ENCODE peak calls at places on chromosomes 11 and 22, in ten cellular contexts. M is HFFc6, U is nephron progenitor cell, H is MM.1S, I is WTC11, W is dorsolateral prefrontal cortex, Q is hepatocyte, L is cardiac fibroblast, T is GM20000, J is IMR-90. F is an unnamed sample.

GRCh38 chr22:50169774-50170341 is 673 bp upstream of the PANX2 start:
- DNase-seq in M (no peak), U (no peak), H (peak; percentile 44), I (no peak), W (no peak), Q (peak; percentile 51), L (peak; percentile 37), T (peak; percentile 81), J (no peak), F (peak; percentile 64)

GRCh38 chr22:37316875-37317371 is 34.6 kb downstream of the CYTH4 start:
- DNase-seq in M (peak; percentile 81), U (peak; percentile 82), H (peak; percentile 57), I (peak; percentile 80), W (peak; percentile 67), Q (peak; percentile 94), L (peak; percentile 94), T (peak; percentile 91), J (peak; percentile 88), F (peak; percentile 92)

GRCh38 chr11:85756401-85757200 is 54.3 kb downstream of the SYTL2 start:
- DNase-seq in M (no peak), U (no peak), H (no peak), I (no peak), W (no peak), Q (no peak), L (no peak), T (no peak), J (no peak), F (no peak)

GRCh38 chr22:44451016-44451415 is 47.0 kb downstream of the RTL6 start:
- DNase-seq in M (no peak), U (no peak), H (no peak), I (no peak), W (no peak), Q (no peak), L (no peak), T (no peak), J (no peak), F (no peak)

GRCh38 chr22:17782621-17783020 is 8.4 kb upstream of the BID start:
- DNase-seq in M (no peak), U (no peak), H (no peak), I (no peak), W (no peak), Q (no peak), L (no peak), T (no peak), J (no peak), F (no peak)

GRCh38 chr11:114160884-114161283 is 101.4 kb downstream of the ZBTB16 start:
- DNase-seq in M (no peak), U (no peak), H (no peak), I (no peak), W (no peak), Q (no peak), L (peak; percentile 51), T (no peak), J (no peak), F (no peak)

GRCh38 chr11:102761646-102762238 is 18.7 kb downstream of the MMP10 start:
- DNase-seq in M (peak; percentile 8), U (no peak), H (no peak), I (no peak), W (no peak), Q (no peak), L (peak; percentile 32), T (no peak), J (no peak), F (no peak)

GRCh38 chr22:33180371-33180770 is 122.2 kb upstream of the SYN3 start:
- DNase-seq in M (no peak), U (no peak), H (no peak), I (no peak), W (no peak), Q (no peak), L (no peak), T (no peak), J (no peak), F (no peak)

GRCh38 chr11:65487467-65488272 is 11.2 kb upstream of the MALAT1 start:
- DNase-seq in M (peak; percentile 100), U (peak; percentile 92), H (peak; percentile 81), I (peak; percentile 96), W (peak; percentile 100), Q (peak; percentile 100), L (peak; percentile 100), T (peak; percentile 80), J (peak; percentile 100), F (peak; percentile 78)

GRCh38 chr11:1830500-1831223 is 4.1 kb upstream of the SYT8 start:
- DNase-seq in M (no peak), U (no peak), H (no peak), I (no peak), W (no peak), Q (peak; percentile 90), L (no peak), T (no peak), J (no peak), F (no peak)

GRCh38 chr11:62398011-62398994 is 20.5 kb upstream of the SCGB1A1 start:
- DNase-seq in M (peak; percentile 64), U (peak; percentile 33), H (no peak), I (no peak), W (no peak), Q (peak; percentile 59), L (peak; percentile 18), T (no peak), J (peak; percentile 44), F (no peak)

GRCh38 chr11:1938343-1939005 is 8.7 kb upstream of the MRPL23 start:
- DNase-seq in M (no peak), U (peak; percentile 6), H (no peak), I (peak; percentile 8), W (no peak), Q (no peak), L (no peak), T (no peak), J (no peak), F (no peak)

GRCh38 chr11:78420796-78421209 is 3.2 kb upstream of the GAB2 start:
- DNase-seq in M (no peak), U (peak; percentile 5), H (peak; percentile 65), I (no peak), W (no peak), Q (peak; percentile 47), L (peak; percentile 58), T (peak; percentile 57), J (peak; percentile 85), F (peak; percentile 38)

GRCh38 chr11:43674566-43674965 is 6.0 kb upstream of the HSD17B12 start:
- DNase-seq in M (no peak), U (no peak), H (no peak), I (no peak), W (no peak), Q (no peak), L (no peak), T (no peak), J (no peak), F (no peak)

GRCh38 chr11:105469931-105470330 is 139.9 kb upstream of the GRIA4 start:
- DNase-seq in M (no peak), U (no peak), H (no peak), I (no peak), W (no peak), Q (no peak), L (no peak), T (no peak), J (no peak), F (no peak)
- TF ChIP-seq CTCF in M (no peak), U (no peak), H (no peak), I (no peak), W (no peak), Q (no peak), L (no peak), T (no peak), J (no peak), F (no peak)

GRCh38 chr22:39518996-39519680 is 1.2 kb upstream of the ATF4 start:
- DNase-seq in M (peak; percentile 50), U (no peak), H (peak; percentile 39), I (no peak), W (no peak), Q (peak; percentile 56), L (peak; percentile 71), T (no peak), J (peak; percentile 48), F (no peak)

GRCh38 chr22:39515266-39516050 is 4.9 kb upstream of the ATF4 start:
- DNase-seq in M (no peak), U (no peak), H (peak; percentile 22), I (no peak), W (no peak), Q (no peak), L (no peak), T (no peak), J (no peak), F (no peak)

GRCh38 chr22:39518124-39518786 is 2.1 kb upstream of the ATF4 start:
- DNase-seq in M (no peak), U (no peak), H (no peak), I (no peak), W (no peak), Q (no peak), L (peak; percentile 70), T (no peak), J (peak; percentile 30), F (no peak)

GRCh38 chr22:39519681-39520053 is 695 bp upstream of the ATF4 start:
- DNase-seq in M (no peak), U (no peak), H (peak; percentile 48), I (peak; percentile 69), W (no peak), Q (peak; percentile 82), L (no peak), T (peak; percentile 66), J (no peak), F (peak; percentile 50)

DNA sequence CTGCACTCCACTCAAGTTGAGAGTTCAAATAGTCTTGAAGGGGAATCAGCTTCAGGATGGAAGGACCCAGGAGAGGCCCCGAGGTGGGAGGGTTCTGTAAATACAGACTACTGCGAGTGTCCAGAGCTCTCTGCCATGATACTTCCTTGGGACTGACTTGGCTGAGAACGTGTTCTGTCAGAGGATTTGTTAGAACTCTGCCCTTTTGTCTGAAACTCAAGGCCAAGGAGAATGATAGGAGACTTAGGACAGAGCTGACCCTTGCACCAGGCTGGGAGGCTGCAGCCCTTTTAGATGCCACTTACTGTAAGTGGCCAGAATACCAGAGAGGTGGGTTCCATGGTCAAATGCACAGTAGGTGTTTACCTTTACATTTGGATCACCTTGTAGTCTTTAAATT is 2.9 kb upstream of the ATF4 start:
- DNase-seq in M (no peak), U (no peak), H (no peak), I (no peak), W (no peak), Q (no peak), L (no peak), T (no peak), J (no peak), F (no peak)
- TF ChIP-seq CTCF in M (no peak), U (no peak), H (no peak), I (no peak), W (no peak), Q (no peak), L (no peak), T (no peak), J (no peak), F (no peak)

GRCh38 chr11:14892036-14892556 is at the start of gene CYP2R1:
- DNase-seq in M (peak; percentile 93), U (peak; percentile 79), H (peak; percentile 99), I (peak; percentile 97), W (peak; percentile 92), Q (peak; percentile 96), L (peak; percentile 98), T (peak; percentile 93), J (peak; percentile 95), F (peak; percentile 91)
- TF ChIP-seq CTCF in M (no peak), U (no peak), H (no peak), I (no peak), W (no peak), Q (no peak), L (no peak), T (no peak), J (no peak), F (no peak)

DNA sequence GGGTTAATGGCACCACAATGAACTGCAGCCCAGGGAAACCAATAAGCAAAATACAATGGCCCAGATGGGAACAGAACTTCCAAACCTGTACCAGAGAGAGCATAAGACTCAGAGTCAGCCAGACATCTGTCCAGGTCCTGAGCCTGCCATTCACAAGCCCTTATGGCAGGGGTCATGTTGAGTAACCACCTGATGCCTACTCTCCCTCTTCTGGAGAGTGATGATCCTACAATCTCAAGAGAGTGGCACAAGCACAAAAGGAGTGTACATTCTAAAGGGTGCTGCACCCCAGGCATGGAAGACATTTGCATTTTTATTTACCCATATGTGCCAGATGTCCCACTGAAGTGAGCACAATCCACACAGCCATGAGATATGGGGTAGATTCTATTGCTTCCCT is 10.6 kb downstream of the TENM4 start:
- DNase-seq in M (no peak), U (no peak), H (no peak), I (no peak), W (no peak), Q (no peak), L (no peak), T (no peak), J (no peak), F (no peak)
- TF ChIP-seq CTCF in M (peak; percentile 32), U (no peak), H (no peak), I (no peak), W (no peak), Q (no peak), L (no peak), T (no peak), J (no peak), F (no peak)

F was measured in GM10248.